ENCODE peak calls at places on chromosomes 2 and 18, in six cellular contexts. One of them, this sample, is unnamed.

GRCh38 chr2:23839919-23840318 is 87.0 kb downstream of the ATAD2B start:
- DNase-seq in ovary: no peak
- DNase-seq in tibial artery: no peak
- DNase-seq in fibroblast of pulmonary artery: no peak
- DNase-seq in NB4: no peak
- DNase-seq in LNCaP clone FGC: no peak
- DNase-seq in this sample: no peak

GRCh38 chr2:30222636-30223360 is 8.5 kb upstream of the LBH start:
- DNase-seq in ovary: no peak
- DNase-seq in tibial artery: no peak
- DNase-seq in fibroblast of pulmonary artery: no peak
- DNase-seq in NB4: no peak
- DNase-seq in LNCaP clone FGC: no peak
- DNase-seq in this sample: no peak

GRCh38 chr2:96265349-96265839 is 403 bp downstream of the TMEM127 start:
- DNase-seq in ovary: no peak
- DNase-seq in tibial artery: peak
- DNase-seq in fibroblast of pulmonary artery: no peak
- DNase-seq in NB4: peak
- DNase-seq in LNCaP clone FGC: no peak
- DNase-seq in this sample: no peak

GRCh38 chr2:106638043-106638442 is 150.9 kb downstream of the CD8B2 start:
- DNase-seq in ovary: no peak
- DNase-seq in tibial artery: no peak
- DNase-seq in fibroblast of pulmonary artery: peak
- DNase-seq in NB4: peak
- DNase-seq in LNCaP clone FGC: peak
- DNase-seq in this sample: no peak

GRCh38 chr2:73218298-73218697 is 4.3 kb downstream of the SMYD5 start:
- DNase-seq in ovary: no peak
- DNase-seq in tibial artery: no peak
- DNase-seq in fibroblast of pulmonary artery: peak
- DNase-seq in NB4: no peak
- DNase-seq in LNCaP clone FGC: no peak
- DNase-seq in this sample: no peak

GRCh38 chr2:71281950-71282349 is 49.6 kb upstream of the ZNF638 start:
- DNase-seq in ovary: no peak
- DNase-seq in tibial artery: no peak
- DNase-seq in fibroblast of pulmonary artery: no peak
- DNase-seq in NB4: no peak
- DNase-seq in LNCaP clone FGC: no peak
- DNase-seq in this sample: no peak

GRCh38 chr2:209425082-209426071 is 1.5 kb downstream of the MAP2 start:
- DNase-seq in ovary: no peak
- DNase-seq in tibial artery: no peak
- DNase-seq in fibroblast of pulmonary artery: peak
- DNase-seq in NB4: peak
- DNase-seq in LNCaP clone FGC: peak
- DNase-seq in this sample: no peak

GRCh38 chr2:222743263-222743865 is 71.9 kb downstream of the MOGAT1 start:
- DNase-seq in ovary: no peak
- DNase-seq in tibial artery: no peak
- DNase-seq in fibroblast of pulmonary artery: no peak
- DNase-seq in NB4: peak
- DNase-seq in LNCaP clone FGC: no peak
- DNase-seq in this sample: no peak

GRCh38 chr2:191479680-191480023 is 198.3 kb upstream of the NABP1 start:
- DNase-seq in ovary: no peak
- DNase-seq in tibial artery: no peak
- DNase-seq in fibroblast of pulmonary artery: no peak
- DNase-seq in NB4: no peak
- DNase-seq in LNCaP clone FGC: no peak
- DNase-seq in this sample: no peak

GRCh38 chr2:124796647-124797437 is 771.8 kb downstream of the CNTNAP5 start:
- DNase-seq in ovary: no peak
- DNase-seq in tibial artery: no peak
- DNase-seq in fibroblast of pulmonary artery: no peak
- DNase-seq in NB4: no peak
- DNase-seq in LNCaP clone FGC: no peak
- DNase-seq in this sample: no peak

GRCh38 chr2:95359501-95359930 is 43.0 kb upstream of the FAHD2A start:
- DNase-seq in ovary: no peak
- DNase-seq in tibial artery: peak
- DNase-seq in fibroblast of pulmonary artery: no peak
- DNase-seq in NB4: no peak
- DNase-seq in LNCaP clone FGC: no peak
- DNase-seq in this sample: no peak

GRCh38 chr2:28755411-28755810 is 3.8 kb downstream of the PPP1CB start:
- DNase-seq in ovary: no peak
- DNase-seq in tibial artery: no peak
- DNase-seq in fibroblast of pulmonary artery: no peak
- DNase-seq in NB4: no peak
- DNase-seq in LNCaP clone FGC: no peak
- DNase-seq in this sample: no peak

DNA sequence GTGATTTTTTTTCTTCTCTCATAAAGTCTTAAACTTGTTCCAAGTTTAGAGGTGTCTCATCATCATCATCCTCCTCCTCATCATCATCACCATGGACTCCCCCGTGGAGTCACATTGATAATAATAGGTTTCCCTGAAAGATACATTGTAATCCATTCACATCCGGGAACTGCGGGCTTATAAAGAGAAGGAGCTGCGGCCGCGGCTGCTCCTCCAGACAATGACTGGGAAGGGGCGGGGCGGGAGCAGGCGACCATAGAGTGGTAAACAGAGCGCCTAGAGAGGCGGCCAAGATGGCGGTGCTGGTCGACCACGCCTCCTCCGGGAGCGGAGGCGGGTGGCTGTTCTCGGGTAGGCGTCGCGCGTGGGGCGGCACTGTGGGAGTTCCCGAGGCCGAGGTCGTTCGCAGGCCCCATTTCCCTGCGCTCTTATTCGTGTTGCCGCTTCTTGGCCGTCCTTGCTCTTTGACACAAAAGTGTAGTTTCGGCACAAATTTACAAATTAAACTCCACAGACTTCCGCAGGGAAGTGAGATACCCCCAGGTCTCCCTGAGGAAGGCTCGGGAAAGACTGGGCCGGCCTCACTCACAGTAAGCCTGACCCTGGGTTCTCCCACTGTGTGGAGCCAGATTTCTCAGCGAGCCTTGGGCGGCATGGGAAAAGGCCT is 1.8 kb upstream of the TCF4 start:
- DNase-seq in ovary: peak
- DNase-seq in tibial artery: peak
- DNase-seq in fibroblast of pulmonary artery: peak
- DNase-seq in NB4: peak
- DNase-seq in LNCaP clone FGC: peak
- DNase-seq in this sample: peak
- H3K4me3 ChIP-seq in ovary: peak
- H3K4me3 ChIP-seq in tibial artery: peak
- H3K4me3 ChIP-seq in fibroblast of pulmonary artery: peak
- H3K4me3 ChIP-seq in NB4: peak
- H3K4me3 ChIP-seq in LNCaP clone FGC: peak
- H3K4me3 ChIP-seq in this sample: peak

DNA sequence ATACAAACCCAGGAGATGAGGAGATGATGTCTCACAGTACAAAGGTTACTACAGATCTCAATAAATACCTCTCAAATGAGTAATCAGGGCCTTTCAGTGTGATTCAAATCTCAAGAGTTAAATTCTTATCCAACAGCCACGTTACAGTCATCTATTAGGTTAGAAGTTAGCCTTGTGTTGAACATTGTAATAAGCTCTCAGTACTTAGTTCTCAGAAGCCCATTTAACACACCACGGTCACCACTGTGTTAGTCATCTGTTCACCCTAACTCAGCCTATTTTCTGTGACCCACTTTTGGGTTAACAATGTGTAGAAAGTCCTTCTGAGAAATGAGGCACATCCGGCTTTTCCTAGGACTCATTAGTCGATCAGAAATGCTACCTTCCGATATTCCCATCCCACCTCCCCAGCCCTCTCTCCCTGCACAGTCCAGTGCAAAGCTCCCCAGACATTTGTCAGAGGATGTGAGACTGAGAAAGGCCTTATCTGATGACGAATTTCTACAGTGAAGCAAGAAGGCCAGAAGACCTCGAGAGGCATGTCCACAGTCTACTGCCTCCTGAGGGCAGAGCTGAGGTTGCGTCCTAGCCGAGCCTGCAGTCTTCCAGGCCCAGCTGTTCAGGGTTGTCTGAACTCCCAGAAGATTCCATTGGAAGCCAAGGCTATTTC is 92.5 kb downstream of the ACTR2 start:
- DNase-seq in ovary: no peak
- DNase-seq in tibial artery: no peak
- DNase-seq in fibroblast of pulmonary artery: peak
- DNase-seq in NB4: peak
- DNase-seq in LNCaP clone FGC: no peak
- DNase-seq in this sample: peak
- TF ChIP-seq CTCF in ovary: no peak
- TF ChIP-seq CTCF in tibial artery: no peak
- TF ChIP-seq CTCF in fibroblast of pulmonary artery: peak
- TF ChIP-seq CTCF in NB4: no peak
- TF ChIP-seq CTCF in LNCaP clone FGC: no peak
- TF ChIP-seq CTCF in this sample: peak

GRCh38 chr18:35973650-35974049 is 1.2 kb downstream of the RMP24 start:
- DNase-seq in ovary: no peak
- DNase-seq in tibial artery: no peak
- DNase-seq in fibroblast of pulmonary artery: no peak
- DNase-seq in NB4: no peak
- DNase-seq in LNCaP clone FGC: no peak
- DNase-seq in this sample: no peak
- H3K4me3 ChIP-seq in ovary: no peak
- H3K4me3 ChIP-seq in tibial artery: no peak
- H3K4me3 ChIP-seq in fibroblast of pulmonary artery: peak
- H3K4me3 ChIP-seq in NB4: peak
- H3K4me3 ChIP-seq in LNCaP clone FGC: peak
- H3K4me3 ChIP-seq in this sample: peak

DNA sequence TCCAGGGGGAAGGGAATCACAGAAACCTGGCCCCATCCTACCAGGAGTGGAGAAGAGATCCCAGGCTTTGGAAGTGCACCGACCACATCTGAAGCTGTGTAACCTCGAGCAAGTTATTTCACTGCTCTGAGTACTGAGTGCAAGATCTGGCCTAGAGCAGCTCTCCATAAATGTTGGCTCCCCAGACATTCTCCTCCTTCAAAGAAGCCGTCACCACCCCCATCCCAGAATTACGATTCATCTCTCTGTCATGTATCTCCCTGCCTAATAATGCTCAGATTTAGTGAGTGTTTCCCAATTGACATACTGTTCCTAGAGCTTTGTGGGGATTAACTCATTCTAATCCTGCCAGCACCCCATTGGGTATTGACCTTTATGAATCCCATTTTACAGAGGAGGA is 51.7 kb downstream of the TNS1 start:
- DNase-seq in ovary: no peak
- DNase-seq in tibial artery: no peak
- DNase-seq in fibroblast of pulmonary artery: no peak
- DNase-seq in NB4: no peak
- DNase-seq in LNCaP clone FGC: no peak
- DNase-seq in this sample: no peak
- TF ChIP-seq CTCF in ovary: no peak
- TF ChIP-seq CTCF in tibial artery: no peak
- TF ChIP-seq CTCF in fibroblast of pulmonary artery: no peak
- TF ChIP-seq CTCF in NB4: no peak
- TF ChIP-seq CTCF in LNCaP clone FGC: no peak
- TF ChIP-seq CTCF in this sample: no peak

GRCh38 chr2:230735884-230736283 is 23.2 kb downstream of the CAB39 start:
- DNase-seq in ovary: no peak
- DNase-seq in tibial artery: no peak
- DNase-seq in fibroblast of pulmonary artery: no peak
- DNase-seq in NB4: no peak
- DNase-seq in LNCaP clone FGC: no peak
- DNase-seq in this sample: no peak

GRCh38 chr2:230732914-230733401 is 20.3 kb downstream of the CAB39 start:
- DNase-seq in ovary: no peak
- DNase-seq in tibial artery: no peak
- DNase-seq in fibroblast of pulmonary artery: no peak
- DNase-seq in NB4: no peak
- DNase-seq in LNCaP clone FGC: no peak
- DNase-seq in this sample: no peak

GRCh38 chr2:230734247-230735175 is 21.9 kb downstream of the CAB39 start:
- DNase-seq in ovary: no peak
- DNase-seq in tibial artery: no peak
- DNase-seq in fibroblast of pulmonary artery: no peak
- DNase-seq in NB4: no peak
- DNase-seq in LNCaP clone FGC: no peak
- DNase-seq in this sample: no peak

DNA sequence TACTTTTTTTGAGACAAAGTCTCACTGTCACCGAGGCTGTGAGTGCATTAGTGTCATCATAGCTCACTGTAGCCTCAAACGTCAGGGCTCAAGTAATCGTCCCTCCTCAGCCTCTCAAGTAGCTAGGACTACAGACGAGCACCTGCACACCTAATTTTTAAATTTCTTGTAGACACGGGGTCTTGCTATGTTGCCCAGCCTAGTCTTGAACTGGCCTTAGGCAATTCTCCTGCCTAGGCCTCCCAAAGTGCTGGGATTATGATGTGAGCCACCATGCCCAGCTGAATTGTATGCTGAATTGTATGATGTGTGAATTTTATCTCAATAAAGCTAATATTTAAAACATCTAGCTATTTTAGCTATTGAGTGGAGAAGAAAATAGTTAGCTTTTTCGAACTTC is 18.9 kb downstream of the CAB39 start:
- DNase-seq in ovary: no peak
- DNase-seq in tibial artery: no peak
- DNase-seq in fibroblast of pulmonary artery: no peak
- DNase-seq in NB4: no peak
- DNase-seq in LNCaP clone FGC: no peak
- DNase-seq in this sample: no peak
- H3K4me3 ChIP-seq in ovary: no peak
- H3K4me3 ChIP-seq in tibial artery: no peak
- H3K4me3 ChIP-seq in fibroblast of pulmonary artery: no peak
- H3K4me3 ChIP-seq in NB4: no peak
- H3K4me3 ChIP-seq in LNCaP clone FGC: no peak
- H3K4me3 ChIP-seq in this sample: no peak

GRCh38 chr2:118272391-118272790 is 184.1 kb downstream of the INSIG2 start:
- DNase-seq in ovary: no peak
- DNase-seq in tibial artery: no peak
- DNase-seq in fibroblast of pulmonary artery: no peak
- DNase-seq in NB4: no peak
- DNase-seq in LNCaP clone FGC: no peak
- DNase-seq in this sample: no peak

GRCh38 chr2:118268268-118268667 is 180.0 kb downstream of the INSIG2 start:
- DNase-seq in ovary: no peak
- DNase-seq in tibial artery: no peak
- DNase-seq in fibroblast of pulmonary artery: no peak
- DNase-seq in NB4: no peak
- DNase-seq in LNCaP clone FGC: no peak
- DNase-seq in this sample: no peak

GRCh38 chr2:118264591-118264990 is 176.3 kb downstream of the INSIG2 start:
- DNase-seq in ovary: no peak
- DNase-seq in tibial artery: no peak
- DNase-seq in fibroblast of pulmonary artery: no peak
- DNase-seq in NB4: no peak
- DNase-seq in LNCaP clone FGC: no peak
- DNase-seq in this sample: no peak

GRCh38 chr2:118266086-118266485 is 177.8 kb downstream of the INSIG2 start:
- DNase-seq in ovary: no peak
- DNase-seq in tibial artery: no peak
- DNase-seq in fibroblast of pulmonary artery: no peak
- DNase-seq in NB4: no peak
- DNase-seq in LNCaP clone FGC: no peak
- DNase-seq in this sample: no peak

GRCh38 chr2:118269408-118270051 is 181.3 kb downstream of the INSIG2 start:
- DNase-seq in ovary: no peak
- DNase-seq in tibial artery: no peak
- DNase-seq in fibroblast of pulmonary artery: no peak
- DNase-seq in NB4: peak
- DNase-seq in LNCaP clone FGC: peak
- DNase-seq in this sample: no peak
- TF ChIP-seq CTCF in ovary: no peak
- TF ChIP-seq CTCF in tibial artery: no peak
- TF ChIP-seq CTCF in fibroblast of pulmonary artery: no peak
- TF ChIP-seq CTCF in NB4: peak
- TF ChIP-seq CTCF in LNCaP clone FGC: peak
- TF ChIP-seq CTCF in this sample: peak

GRCh38 chr2:119431155-119431975 is at the start of gene TMEM37:
- DNase-seq in ovary: peak
- DNase-seq in tibial artery: peak
- DNase-seq in fibroblast of pulmonary artery: peak
- DNase-seq in NB4: peak
- DNase-seq in LNCaP clone FGC: no peak
- DNase-seq in this sample: no peak
- H3K4me3 ChIP-seq in ovary: peak
- H3K4me3 ChIP-seq in tibial artery: peak
- H3K4me3 ChIP-seq in fibroblast of pulmonary artery: peak
- H3K4me3 ChIP-seq in NB4: peak
- H3K4me3 ChIP-seq in LNCaP clone FGC: peak
- H3K4me3 ChIP-seq in this sample: peak